ENCODE peak calls at places on chromosomes 3 and 15, in eight cellular contexts. G is fibroblast of villous mesenchyme, Z is cardiac muscle cell, D is choroid plexus epithelial cell, U is astrocyte of the spinal cord, P is fibroblast of the aortic adventitia, S is H1, A is GM12865. W is an unnamed sample.
A peak's percentile ranks its signal among the peaks of the same experiment; 100 is the strongest.

GRCh38 chr3:49912787-49913375 is 9.2 kb upstream of the MST1R start:
- DNase-seq in D (no peak), G (no peak), S (no peak), A (no peak), P (no peak), Z (peak; percentile 25), U (no peak), W (no peak)

GRCh38 chr15:67178569-67179210 is 75.8 kb downstream of the AAGAB start:
- DNase-seq in A (no peak), U (peak; percentile 99), G (peak; percentile 99), P (peak; percentile 99), S (no peak), D (peak; percentile 99), Z (peak; percentile 81), W (peak; percentile 97)

GRCh38 chr3:13414040-13414729 is 5.9 kb downstream of the NUP210 start:
- DNase-seq in Z (no peak), D (no peak), U (no peak), G (no peak), S (no peak), A (peak; percentile 91), P (no peak), W (no peak)

GRCh38 chr15:41215708-41216107 is 14.8 kb downstream of the EXD1 start:
- DNase-seq in Z (no peak), D (no peak), G (no peak), U (no peak), A (no peak), S (no peak), P (no peak), W (no peak)

GRCh38 chr3:159669024-159669476 is 319.6 kb upstream of the IL12A start:
- DNase-seq in P (peak; percentile 24), S (no peak), A (no peak), D (peak; percentile 56), Z (no peak), G (peak; percentile 69), U (peak; percentile 69), W (peak; percentile 69)

GRCh38 chr15:66751579-66751978 is 49.5 kb downstream of the SMAD6 start:
- DNase-seq in S (no peak), G (no peak), Z (no peak), A (peak; percentile 55), D (no peak), U (no peak), P (no peak), W (peak; percentile 21)

GRCh38 chr3:117016359-117016758 is 306.8 kb downstream of the TUSC7 start:
- DNase-seq in P (no peak), D (no peak), A (no peak), U (no peak), S (peak; percentile 9), G (no peak), Z (no peak), W (no peak)

GRCh38 chr15:40190591-40190990 is 29.7 kb downstream of the BUB1B start:
- DNase-seq in A (no peak), D (peak; percentile 62), U (peak; percentile 51), G (peak; percentile 50), S (no peak), Z (no peak), P (peak; percentile 84), W (peak; percentile 75)

DNA sequence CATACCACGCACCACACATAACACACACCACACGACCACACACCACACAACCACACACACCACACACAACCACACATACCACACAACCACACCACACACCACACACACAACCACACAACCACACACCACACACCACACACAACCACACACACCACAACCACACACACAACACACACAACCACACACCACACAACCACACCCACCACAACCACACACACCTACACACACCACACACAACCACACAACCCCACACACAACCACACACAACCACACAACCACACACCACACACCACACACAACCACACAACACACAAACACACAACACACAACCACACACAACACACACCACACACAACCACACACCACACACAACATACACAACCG is 24.1 kb downstream of the CPN2 start:
- DNase-seq in A (no peak), Z (no peak), D (no peak), G (no peak), P (no peak), U (no peak), S (no peak), W (no peak)
- TF ChIP-seq CTCF in A (no peak), Z (no peak), D (no peak), G (no peak), P (no peak), U (no peak), S (no peak), W (no peak)

GRCh38 chr3:167837430-167837829 is 101.9 kb downstream of the SERPINI1 start:
- DNase-seq in G (peak; percentile 3), P (peak; percentile 28), A (no peak), U (peak; percentile 5), S (no peak), D (peak; percentile 5), Z (no peak), W (peak; percentile 41)
- TF ChIP-seq CTCF in G (no peak), P (no peak), A (no peak), U (no peak), S (no peak), D (peak; percentile 3), Z (no peak), W (no peak)

GRCh38 chr3:43913549-43913948 is 222.8 kb downstream of the ABHD5 start:
- DNase-seq in D (no peak), G (no peak), Z (no peak), A (no peak), S (no peak), U (no peak), P (no peak), W (no peak)
- TF ChIP-seq CTCF in D (no peak), G (no peak), Z (no peak), A (no peak), S (no peak), U (no peak), P (no peak), W (no peak)

DNA sequence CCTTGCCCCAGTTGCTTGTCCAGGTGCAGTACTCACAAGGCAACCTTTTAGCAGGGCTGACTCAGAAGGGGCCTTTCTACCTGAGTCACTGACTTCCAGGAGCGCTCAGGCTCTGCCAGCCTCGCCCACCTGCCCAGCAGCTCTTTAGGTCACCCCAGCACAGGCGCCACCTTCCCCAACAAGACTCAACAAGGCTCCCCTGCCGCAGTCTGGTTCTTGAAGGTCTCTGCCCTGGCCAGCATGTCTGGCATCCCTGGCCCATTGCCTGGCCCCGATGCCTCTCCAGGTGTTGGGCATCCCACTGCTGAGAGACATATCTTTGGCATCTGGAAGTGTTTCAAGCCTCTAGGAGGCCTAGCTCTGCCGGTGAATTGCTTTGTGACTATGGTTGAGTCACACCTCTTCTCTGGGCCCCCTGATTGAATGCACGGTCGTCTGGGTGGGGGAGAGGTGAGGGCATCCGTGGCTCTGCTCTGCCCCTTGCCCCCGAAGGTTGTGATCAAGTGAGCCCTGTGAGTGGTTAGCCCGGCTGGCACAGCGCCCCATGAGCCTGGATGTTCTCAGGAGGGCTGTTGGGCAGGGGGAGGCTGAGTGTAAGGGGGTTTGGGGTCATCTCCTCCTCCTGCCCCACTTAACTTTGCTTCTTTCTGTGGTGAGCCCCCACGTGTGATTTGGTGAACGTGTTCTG is 21.6 kb downstream of the SNX33 start:
- DNase-seq in A (no peak), Z (no peak), U (no peak), P (no peak), D (no peak), S (no peak), G (no peak), W (peak; percentile 46)
- TF ChIP-seq CTCF in A (no peak), Z (no peak), U (no peak), P (no peak), D (no peak), S (no peak), G (no peak), W (no peak)

GRCh38 chr15:95449229-95449628 is 881.3 kb upstream of the NR2F2 start:
- DNase-seq in Z (no peak), D (no peak), A (no peak), G (no peak), U (no peak), S (no peak), P (no peak), W (no peak)
- TF ChIP-seq CTCF in Z (no peak), D (no peak), A (no peak), G (no peak), U (no peak), S (peak; percentile 21), P (no peak), W (no peak)